ENCODE peak calls at places on chromosomes 13 and 19, in eight cellular contexts. B is HepG2, S is psoas muscle, Z is OCI-LY7, Y is uterus, F is fibroblast of lung, H is hepatocyte, E is mammary epithelial cell. G is an unnamed sample.

GRCh38 chr13:43237616-43238015 is 214.2 kb downstream of the DNAJC15 start:
- DNase-seq in S (no peak), Y (no peak), E (no peak), Z (no peak), B (no peak), F (peak), H (no peak), G (no peak)

GRCh38 chr13:61768175-61768574 is 352.5 kb upstream of the PCDH20 start:
- DNase-seq in F (no peak), Y (no peak), Z (no peak), H (no peak), E (no peak), S (no peak), B (no peak), G (no peak)

GRCh38 chr19:10226376-10227214 is 4.5 kb downstream of the S1PR2 start:
- DNase-seq in F (peak), Y (peak), B (no peak), E (no peak), S (peak), Z (no peak), H (peak), G (no peak)

GRCh38 chr13:113415032-113415431 is 38.3 kb downstream of the ADPRHL1 start:
- DNase-seq in F (no peak), Y (no peak), E (no peak), Z (no peak), S (no peak), B (no peak), H (no peak), G (no peak)

GRCh38 chr13:77836423-77836822 is 82.2 kb downstream of the EDNRB start:
- DNase-seq in B (no peak), H (peak), Z (no peak), F (no peak), S (no peak), Y (no peak), E (no peak), G (no peak)

GRCh38 chr13:53873558-53873957 is 844.9 kb downstream of the OLFM4 start:
- DNase-seq in Y (no peak), Z (no peak), B (no peak), H (no peak), F (no peak), E (no peak), S (no peak), G (no peak)

GRCh38 chr13:23146811-23147245 is 34.0 kb upstream of the SGCG start:
- DNase-seq in E (no peak), Z (no peak), F (no peak), S (no peak), Y (no peak), H (no peak), B (no peak), G (no peak)

GRCh38 chr19:16830679-16831078 is 1.5 kb downstream of the SIN3B start:
- DNase-seq in F (peak), Z (no peak), H (no peak), E (no peak), B (no peak), Y (no peak), S (no peak), G (no peak)

GRCh38 chr19:45779231-45780145 is 2.8 kb downstream of the DMPK start:
- DNase-seq in S (peak), F (peak), B (peak), Z (peak), E (peak), H (peak), Y (peak), G (peak)

GRCh38 chr19:49983645-49984229 is 22.8 kb upstream of the SIGLEC11 start:
- DNase-seq in H (peak), S (peak), B (peak), Y (peak), F (peak), E (peak), Z (peak), G (peak)

GRCh38 chr13:67554746-67555452 is 324.8 kb upstream of the PCDH9 start:
- DNase-seq in H (no peak), S (no peak), F (peak), B (no peak), Z (no peak), Y (no peak), E (no peak), G (no peak)

GRCh38 chr13:106331116-106331515 is 204.3 kb downstream of the EFNB2 start:
- DNase-seq in H (no peak), B (no peak), F (no peak), E (no peak), Y (no peak), Z (no peak), S (no peak), G (no peak)

GRCh38 chr19:15666883-15667282 is 6.0 kb upstream of the CYP4F12 start:
- DNase-seq in H (no peak), E (no peak), Y (no peak), S (no peak), F (no peak), B (no peak), Z (no peak), G (no peak)

GRCh38 chr13:108572782-108573211 is 56.6 kb upstream of the MYO16 start:
- DNase-seq in Y (no peak), Z (no peak), E (peak), F (no peak), H (no peak), S (no peak), B (no peak), G (no peak)

GRCh38 chr19:17246681-17247425 is 1.1 kb upstream of the NR2F6 start:
- DNase-seq in Y (no peak), F (peak), B (peak), E (peak), H (peak), S (no peak), Z (no peak), G (no peak)

GRCh38 chr13:44061876-44062275 is 182.2 kb downstream of the LACC1 start:
- DNase-seq in H (no peak), F (no peak), Z (no peak), B (no peak), S (no peak), Y (no peak), E (no peak), G (no peak)

GRCh38 chr19:43966079-43966694 is 15.2 kb downstream of the ZNF221 start:
- DNase-seq in Y (no peak), B (no peak), E (no peak), S (no peak), Z (no peak), H (no peak), F (peak), G (no peak)

GRCh38 chr13:40640202-40640601 is 26.2 kb downstream of the FOXO1 start:
- DNase-seq in E (no peak), Z (no peak), Y (no peak), B (no peak), H (no peak), F (no peak), S (no peak), G (no peak)

GRCh38 chr13:94329277-94329676 is 150.2 kb downstream of the DCT start:
- DNase-seq in H (no peak), S (no peak), E (no peak), B (no peak), F (peak), Z (no peak), Y (peak), G (no peak)

GRCh38 chr19:51101171-51101865 is 6.9 kb downstream of the CTU1 start:
- DNase-seq in B (no peak), S (no peak), F (no peak), H (no peak), E (no peak), Z (no peak), Y (peak), G (no peak)

GRCh38 chr13:97976551-97977375 is 23.3 kb downstream of the IPO5 start:
- DNase-seq in F (no peak), B (no peak), Y (no peak), Z (peak), S (no peak), E (peak), H (peak), G (no peak)

GRCh38 chr19:13040916-13041292 is 45.6 kb downstream of the NFIX start:
- DNase-seq in E (no peak), B (no peak), Z (no peak), F (no peak), Y (no peak), S (no peak), H (no peak), G (no peak)

GRCh38 chr19:49556412-49557398 is 23.7 kb downstream of the NOSIP start:
- DNase-seq in F (peak), Y (no peak), S (peak), B (no peak), Z (no peak), H (no peak), E (no peak), G (no peak)

GRCh38 chr19:7909471-7910067 is 5.1 kb upstream of the TGFBR3L start:
- DNase-seq in F (no peak), Z (no peak), H (no peak), Y (peak), E (no peak), B (no peak), S (no peak), G (no peak)

GRCh38 chr13:45055902-45056648 is 64.2 kb upstream of the GTF2F2 start:
- DNase-seq in S (no peak), H (no peak), F (peak), E (peak), Z (no peak), Y (peak), B (no peak), G (no peak)

GRCh38 chr13:19860884-19861655 is 2.4 kb downstream of the ZMYM5 start:
- DNase-seq in S (no peak), H (peak), Z (peak), B (peak), F (peak), Y (no peak), E (peak), G (peak)

GRCh38 chr13:94169783-94170513 is 309.5 kb downstream of the DCT start:
- DNase-seq in S (peak), Y (no peak), E (no peak), Z (no peak), H (no peak), B (no peak), F (peak), G (no peak)

GRCh38 chr19:11239377-11240000 is at the start of gene ANGPTL8:
- DNase-seq in Y (no peak), H (no peak), S (no peak), B (peak), Z (no peak), F (no peak), E (no peak), G (no peak)

GRCh38 chr19:44820648-44821609 is 12.0 kb downstream of the BCAM start:
- DNase-seq in B (no peak), F (no peak), H (no peak), E (no peak), Z (no peak), Y (peak), S (peak), G (no peak)

GRCh38 chr13:51550151-51550550 is 34.1 kb upstream of the WDFY2 start:
- DNase-seq in S (no peak), Y (no peak), Z (no peak), F (no peak), B (no peak), H (no peak), E (no peak), G (no peak)

GRCh38 chr13:34675626-34676025 is 266.4 kb upstream of the NBEA start:
- DNase-seq in Y (no peak), F (peak), H (no peak), Z (no peak), E (no peak), B (no peak), S (no peak), G (no peak)

GRCh38 chr19:48500830-48501445 is 10.7 kb downstream of the LMTK3 start:
- DNase-seq in Y (no peak), E (no peak), Z (no peak), H (no peak), B (no peak), S (no peak), F (no peak), G (no peak)

GRCh38 chr19:41195675-41196497 is 2.9 kb downstream of the CYP2S1 start:
- DNase-seq in B (no peak), Y (no peak), E (peak), S (no peak), F (peak), Z (no peak), H (no peak), G (peak)

GRCh38 chr13:40206241-40207109 is 460.0 kb downstream of the FOXO1 start:
- DNase-seq in Z (peak), H (no peak), E (peak), Y (no peak), S (no peak), B (no peak), F (peak), G (peak)

DNA sequence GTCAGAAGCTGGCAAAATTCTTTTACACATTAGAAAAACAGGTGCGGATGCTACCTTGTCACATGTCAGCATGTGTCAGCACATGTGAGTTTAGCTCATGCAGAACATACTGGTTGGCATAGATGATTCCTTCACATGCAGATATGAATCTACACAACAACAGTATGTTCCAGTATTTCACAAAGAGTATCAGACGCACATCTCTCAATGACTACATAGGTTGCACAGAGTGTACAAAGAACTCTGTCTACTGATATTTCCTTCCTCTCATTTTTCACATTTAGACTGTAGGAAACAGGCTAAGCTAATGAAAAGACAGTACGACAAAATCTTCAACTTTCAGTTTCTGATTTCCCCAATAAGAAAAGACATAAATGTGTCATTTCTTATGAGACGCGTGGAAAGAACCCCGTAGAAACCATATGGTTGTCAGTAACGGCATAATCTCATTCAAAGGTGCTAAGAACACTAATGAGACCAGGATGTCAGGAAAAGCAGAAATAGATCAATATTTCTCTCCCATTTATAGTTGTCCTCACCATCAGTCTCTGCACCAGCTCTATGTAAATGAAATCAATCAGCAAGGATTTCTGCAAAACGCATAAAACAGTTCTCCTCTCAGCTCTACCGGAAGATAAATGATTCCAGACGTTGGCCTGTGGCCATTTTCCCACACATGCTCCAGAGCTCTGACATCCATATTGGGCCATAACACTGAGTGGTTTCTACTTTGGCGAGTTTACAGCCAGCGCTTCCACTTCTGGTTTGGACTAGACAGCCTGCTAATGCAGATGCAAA is 81.2 kb downstream of the STARD13 start:
- DNase-seq in F (peak), S (peak), H (peak), Y (peak), E (no peak), B (no peak), Z (no peak), G (peak)
- H3K4me3 ChIP-seq in F (peak), S (peak), H (no peak), Y (peak), E (no peak), B (no peak), Z (no peak), G (peak)

GRCh38 chr19:4586245-4586644 is 26.8 kb upstream of the SEMA6B start:
- DNase-seq in H (no peak), B (no peak), E (no peak), F (no peak), S (no peak), Y (no peak), Z (no peak), G (no peak)

GRCh38 chr19:4586691-4587090 is 27.2 kb upstream of the SEMA6B start:
- DNase-seq in F (no peak), S (no peak), H (no peak), E (no peak), Z (no peak), B (no peak), Y (no peak), G (no peak)

GRCh38 chr19:4589579-4590410 is 30.3 kb upstream of the SEMA6B start:
- DNase-seq in H (peak), E (no peak), F (no peak), B (peak), S (no peak), Y (no peak), Z (peak), G (peak)

GRCh38 chr19:4585556-4585955 is 26.1 kb upstream of the SEMA6B start:
- DNase-seq in B (no peak), Z (no peak), E (no peak), S (no peak), F (no peak), Y (no peak), H (no peak), G (no peak)

GRCh38 chr19:4587527-4587926 is 28.0 kb upstream of the SEMA6B start:
- DNase-seq in F (no peak), E (no peak), Y (no peak), Z (no peak), S (no peak), B (no peak), H (no peak), G (no peak)
- TF ChIP-seq CTCF in F (no peak), E (no peak), Y (no peak), Z (no peak), S (no peak), B (no peak), H (no peak), G (no peak)

GRCh38 chr19:38422405-38422804 is 3.6 kb downstream of the RASGRP4 start:
- DNase-seq in Z (no peak), B (no peak), E (no peak), F (no peak), Y (no peak), S (no peak), H (no peak), G (no peak)

GRCh38 chr19:38425810-38426466 is at the start of gene RASGRP4:
- DNase-seq in S (no peak), H (no peak), Z (no peak), Y (no peak), B (no peak), E (no peak), F (no peak), G (peak)

GRCh38 chr19:38421856-38422255 is 4.2 kb downstream of the RASGRP4 start:
- DNase-seq in B (no peak), Z (no peak), H (no peak), F (no peak), Y (no peak), S (no peak), E (no peak), G (no peak)

GRCh38 chr19:38425222-38425809 is 703 bp downstream of the RASGRP4 start:
- DNase-seq in Y (no peak), H (no peak), F (no peak), S (no peak), B (no peak), Z (no peak), E (no peak), G (no peak)

GRCh38 chr19:38424272-38424671 is 1.7 kb downstream of the RASGRP4 start:
- DNase-seq in S (no peak), B (no peak), H (no peak), F (no peak), Y (no peak), E (no peak), Z (no peak), G (no peak)
- H3K4me3 ChIP-seq in S (no peak), B (no peak), H (no peak), F (no peak), Y (no peak), E (no peak), Z (no peak), G (no peak)

GRCh38 chr13:91652389-91652788 is 254.0 kb downstream of the GPC5 start:
- DNase-seq in E (peak), B (no peak), Z (no peak), Y (no peak), H (no peak), S (no peak), F (no peak), G (no peak)

GRCh38 chr13:91643394-91643793 is 245.0 kb downstream of the GPC5 start:
- DNase-seq in F (no peak), Y (no peak), S (no peak), H (no peak), Z (no peak), E (no peak), B (no peak), G (no peak)

DNA sequence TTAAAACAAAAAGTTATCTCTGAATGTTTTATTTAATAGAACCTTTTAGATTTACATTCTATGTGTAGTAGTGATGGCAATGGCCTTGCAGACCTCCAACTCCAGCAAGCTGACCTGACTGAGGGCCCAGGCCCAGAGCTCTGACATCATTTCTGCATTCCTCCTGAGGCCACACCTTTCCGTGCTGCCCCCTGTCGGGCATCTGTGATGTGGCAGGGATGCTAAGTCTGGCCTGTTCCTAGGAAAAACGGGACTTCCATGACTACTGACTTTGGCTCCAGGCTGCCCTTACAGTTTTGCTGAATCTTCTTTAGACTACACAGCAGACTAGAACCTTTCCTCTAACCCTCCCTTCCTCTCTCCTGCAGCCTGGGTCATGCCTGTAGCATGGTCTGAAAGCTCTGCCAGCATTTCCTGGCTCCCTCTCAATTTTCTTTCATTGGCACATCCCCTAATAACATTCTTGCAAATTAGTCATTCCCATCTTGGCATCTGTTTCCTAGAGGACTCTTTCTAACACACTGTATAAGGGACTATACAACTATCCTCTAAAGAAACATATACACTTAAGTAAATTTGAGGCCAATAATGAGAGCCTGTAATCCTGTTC is 249.0 kb downstream of the GPC5 start:
- DNase-seq in Y (no peak), B (peak), F (peak), S (no peak), H (peak), E (no peak), Z (peak), G (peak)
- TF ChIP-seq CTCF in Y (no peak), B (peak), F (no peak), S (no peak), H (peak), E (peak), Z (no peak), G (peak)

DNA sequence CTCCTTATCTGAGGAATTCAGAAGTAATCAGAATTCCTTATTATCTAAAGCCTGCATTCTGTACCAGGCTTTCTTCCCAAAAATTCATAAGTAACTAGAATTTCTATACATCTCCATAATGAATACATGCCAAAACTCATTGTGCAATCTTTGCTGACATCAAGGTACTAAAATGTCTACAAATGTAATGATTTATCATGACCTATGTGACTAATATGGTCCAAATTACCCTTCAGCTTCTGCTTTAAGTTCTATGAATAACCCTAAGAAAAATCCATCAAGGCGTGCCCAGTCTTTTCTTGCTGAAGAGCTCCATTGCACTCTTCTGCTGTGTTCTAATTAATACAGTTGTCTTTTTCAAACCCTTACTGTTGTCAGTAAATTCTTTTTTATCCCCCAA is 58.5 kb upstream of the SLITRK1 start:
- DNase-seq in H (no peak), S (no peak), B (no peak), E (peak), F (peak), Z (no peak), Y (no peak), G (no peak)
- H3K4me3 ChIP-seq in H (no peak), S (no peak), B (no peak), E (no peak), F (no peak), Z (no peak), Y (no peak), G (no peak)

DNA sequence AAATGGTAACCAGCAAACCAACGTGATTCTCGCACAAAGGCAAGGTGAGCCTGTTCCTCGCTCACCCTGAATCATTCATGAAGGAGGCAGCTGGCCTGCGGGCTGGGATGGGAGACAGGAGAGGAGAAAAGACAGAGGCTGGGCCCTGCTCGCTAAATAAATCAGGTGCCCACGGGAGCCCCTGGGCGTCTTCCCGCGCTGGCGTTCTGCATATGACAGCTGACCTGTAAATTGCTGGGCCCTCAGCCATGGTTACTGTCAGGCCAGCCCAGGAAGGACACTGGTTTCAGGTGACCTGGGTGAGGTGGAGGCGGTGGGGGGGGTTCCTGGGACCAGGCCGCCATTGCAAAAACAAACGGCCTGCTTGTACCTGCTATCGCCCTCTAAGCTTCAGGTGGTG is 3.5 kb upstream of the PTBP1 start:
- DNase-seq in H (no peak), E (no peak), Z (no peak), B (no peak), F (no peak), S (no peak), Y (no peak), G (no peak)
- TF ChIP-seq CTCF in H (no peak), E (no peak), Z (no peak), B (no peak), F (no peak), S (no peak), Y (no peak), G (no peak)